ENCODE peak calls at places on chromosome 1, in eight cellular contexts. I is fibroblast of lung, W is HTR-8/SVneo, A is ecto neural progenitor cell, M is fibroblast of mammary gland, J is AG08396, B is astrocyte of the hippocampus, D is HAP-1. H is an unnamed sample.

GRCh38 chr1:232222614-232223013 is 407.3 kb downstream of the SIPA1L2 start:
- DNase-seq in I (no peak), W (no peak), A (no peak), M (no peak), J (no peak), B (no peak), D (no peak), H (no peak)

GRCh38 chr1:28417441-28418277 is 48.1 kb downstream of the PHACTR4 start:
- DNase-seq in I (peak; percentile 71), W (peak; percentile 36), A (no peak), M (peak; percentile 74), J (no peak), B (peak; percentile 54), D (no peak), H (no peak)

GRCh38 chr1:154759793-154760192 is 110.3 kb downstream of the KCNN3 start:
- DNase-seq in I (no peak), W (no peak), A (no peak), M (no peak), J (no peak), B (no peak), D (no peak), H (no peak)

GRCh38 chr1:89761901-89762300 is 58.9 kb upstream of the LRRC8D start:
- DNase-seq in I (peak; percentile 32), W (no peak), A (no peak), M (no peak), J (peak; percentile 18), B (no peak), D (no peak), H (no peak)

GRCh38 chr1:245988393-245989078 is 518.5 kb downstream of the SMYD3 start:
- DNase-seq in I (no peak), W (no peak), A (no peak), M (no peak), J (no peak), B (no peak), D (no peak), H (no peak)

GRCh38 chr1:177210071-177210470 is 39.3 kb downstream of the BRINP2 start:
- DNase-seq in I (no peak), W (no peak), A (no peak), M (no peak), J (no peak), B (no peak), D (no peak), H (no peak)

GRCh38 chr1:210132582-210132981 is 100.0 kb upstream of the SERTAD4 start:
- DNase-seq in I (peak; percentile 27), W (peak; percentile 27), A (no peak), M (peak; percentile 49), J (peak; percentile 24), B (peak; percentile 68), D (peak; percentile 43), H (no peak)

GRCh38 chr1:203932559-203932958 is 71.2 kb downstream of the SNRPE start:
- DNase-seq in I (no peak), W (no peak), A (no peak), M (no peak), J (no peak), B (no peak), D (no peak), H (no peak)

GRCh38 chr1:236147521-236148470 is 5.5 kb downstream of the GPR137B start:
- DNase-seq in I (no peak), W (no peak), A (no peak), M (no peak), J (no peak), B (no peak), D (no peak), H (peak; percentile 26)

GRCh38 chr1:32920833-32921232 is 19.6 kb upstream of the TMEM54 start:
- DNase-seq in I (no peak), W (no peak), A (no peak), M (peak; percentile 40), J (no peak), B (no peak), D (no peak), H (peak; percentile 90)

GRCh38 chr1:62333431-62333830 is 14.2 kb upstream of the KANK4 start:
- DNase-seq in I (peak; percentile 51), W (no peak), A (no peak), M (peak; percentile 42), J (no peak), B (no peak), D (no peak), H (no peak)